ENCODE peak calls at places on chromosomes 13 and 19, in four cellular contexts. W, F, X and A are unnamed samples. For H3K4me1, the result is how much of the 10 kb centered on the place peaks cover.

GRCh38 chr19:46035986-46036744 is 4.6 kb downstream of the IGFL4 start:
- DNase-seq in W (no peak), F (no peak), X (no peak), A (no peak)

GRCh38 chr13:28355822-28356371 is 139.0 kb downstream of the FLT1 start:
- DNase-seq in W (no peak), F (peak), X (no peak), A (peak)

GRCh38 chr13:26985285-26985878 is 186.2 kb downstream of the USP12 start:
- DNase-seq in W (peak), F (peak), X (peak), A (peak)

GRCh38 chr13:31887311-31887710 is 144.3 kb upstream of the FRY start:
- DNase-seq in W (no peak), F (peak), X (no peak), A (no peak)

GRCh38 chr19:50803633-50804419 is 13.6 kb downstream of the ACP4 start:
- DNase-seq in W (no peak), F (no peak), X (no peak), A (no peak)

GRCh38 chr19:47756953-47757608 is 11.7 kb downstream of the NOP53 start:
- DNase-seq in W (no peak), F (no peak), X (no peak), A (no peak)

GRCh38 chr19:32542477-32543106 is 38.4 kb upstream of the PDCD5 start:
- DNase-seq in W (no peak), F (no peak), X (no peak), A (no peak)

GRCh38 chr19:42150353-42150752 is 18.1 kb upstream of the POU2F2 start:
- DNase-seq in W (no peak), F (no peak), X (no peak), A (no peak)

GRCh38 chr19:50870417-50871089 is 2.7 kb upstream of the KLK2 start:
- DNase-seq in W (peak), F (peak), X (peak), A (no peak)

GRCh38 chr19:32012206-32012605 is 333.2 kb upstream of the ZNF507 start:
- DNase-seq in W (no peak), F (no peak), X (peak), A (no peak)

GRCh38 chr13:101544979-101545378 is 92.5 kb downstream of the ITGBL1 start:
- DNase-seq in W (no peak), F (no peak), X (no peak), A (no peak)

GRCh38 chr13:84925443-84925842 is 873.8 kb downstream of the SLITRK6 start:
- DNase-seq in W (no peak), F (peak), X (no peak), A (no peak)

GRCh38 chr13:89150362-89150761 is 1479.2 kb downstream of the SLITRK5 start:
- DNase-seq in W (no peak), F (no peak), X (no peak), A (no peak)

GRCh38 chr19:17306285-17306714 is 628 bp downstream of the MRPL34 start:
- DNase-seq in W (no peak), F (no peak), X (no peak), A (no peak)
- H4K5ac ChIP-seq in W (no peak), F (peak), X (peak), A (no peak)

GRCh38 chr19:8487137-8487851 is 15.1 kb downstream of the PRAM1 start:
- DNase-seq in W (no peak), F (no peak), X (no peak), A (peak)
- H2BK15ac ChIP-seq in W (no peak), F (no peak), X (no peak), A (no peak)

GRCh38 chr19:40716655-40717324 is at the start of the genes COQ8B and ITPKC:
- DNase-seq in W (peak), F (peak), X (peak), A (peak)
- H3K4me1 ChIP-seq in W (under half), F (under half), X (under half), A (under half)

GRCh38 chr19:8585894-8586750 is 8.9 kb upstream of the MYO1F start:
- DNase-seq in W (peak), F (no peak), X (peak), A (peak)
- H4K5ac ChIP-seq in W (no peak), F (no peak), X (no peak), A (no peak)

DNA sequence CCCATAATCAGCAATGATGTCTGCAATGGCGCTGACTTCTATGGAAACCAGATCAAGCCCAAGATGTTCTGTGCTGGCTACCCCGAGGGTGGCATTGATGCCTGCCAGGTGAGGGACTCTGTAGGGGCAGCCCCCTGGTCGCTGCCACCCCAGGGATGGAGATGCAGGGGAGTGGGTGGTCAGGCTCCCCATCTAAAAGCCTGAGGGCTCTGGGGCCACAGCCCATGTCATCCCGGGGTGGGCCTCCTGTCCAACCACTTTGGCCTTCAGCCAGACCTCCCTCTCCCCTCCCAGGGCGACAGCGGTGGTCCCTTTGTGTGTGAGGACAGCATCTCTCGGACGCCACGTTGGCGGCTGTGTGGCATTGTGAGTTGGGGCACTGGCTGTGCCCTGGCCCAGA is 24.1 kb downstream of the HPN start:
- DNase-seq in W (no peak), F (no peak), X (no peak), A (no peak)
- H2BK15ac ChIP-seq in W (no peak), F (no peak), X (no peak), A (no peak)

GRCh38 chr13:109309625-109310363 is 476.6 kb downstream of the IRS2 start:
- DNase-seq in W (no peak), F (no peak), X (no peak), A (no peak)

GRCh38 chr13:109318945-109319590 is 467.3 kb downstream of the IRS2 start:
- DNase-seq in W (no peak), F (no peak), X (no peak), A (no peak)

GRCh38 chr13:109312399-109312798 is 474.0 kb downstream of the IRS2 start:
- DNase-seq in W (no peak), F (no peak), X (no peak), A (no peak)

GRCh38 chr13:109315481-109315880 is 470.9 kb downstream of the IRS2 start:
- DNase-seq in W (no peak), F (no peak), X (no peak), A (no peak)

GRCh38 chr13:109314101-109314500 is 472.3 kb downstream of the IRS2 start:
- DNase-seq in W (no peak), F (no peak), X (no peak), A (no peak)
- H3K4me1 ChIP-seq in W (under half), F (under half), X (under half), A (under half)

DNA sequence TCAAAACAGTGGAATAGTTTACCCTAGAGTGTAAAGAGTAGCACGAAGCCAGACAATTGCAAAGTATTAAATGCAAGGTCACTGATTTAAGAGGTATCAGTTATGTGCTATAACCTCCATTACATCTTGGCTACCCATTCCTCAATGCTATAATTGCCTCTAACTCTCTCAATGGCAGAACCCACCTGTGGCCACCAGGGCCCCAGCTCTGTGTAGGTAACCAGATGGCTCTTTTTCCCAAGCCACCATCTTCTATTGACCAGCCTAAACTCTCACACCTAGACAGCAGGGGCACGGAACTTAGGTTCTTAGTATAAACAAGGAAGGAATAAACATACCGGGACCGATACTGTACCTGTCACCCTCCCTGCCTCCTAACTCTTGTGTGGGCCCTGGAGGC is 277.6 kb downstream of the PCDH9 start:
- DNase-seq in W (no peak), F (no peak), X (no peak), A (peak)
- H4K5ac ChIP-seq in W (no peak), F (no peak), X (no peak), A (no peak)

GRCh38 chr13:40812724-40813445 is 23.5 kb downstream of the SLC25A15 start:
- DNase-seq in W (no peak), F (peak), X (no peak), A (no peak)
- H2BK15ac ChIP-seq in W (no peak), F (no peak), X (no peak), A (no peak)